ENCODE peak calls at places on chromosomes 16 and 17, in four cellular contexts. One of them, this sample, is unnamed.

GRCh38 chr17:751269-752001 is 629 bp downstream of the GEMIN4 start:
- DNase-seq in A549: peak; percentile 62
- DNase-seq in esophagus muscularis mucosa: no peak
- DNase-seq in uterus: no peak
- DNase-seq in this sample: no peak

GRCh38 chr16:75482434-75483205 is 12.6 kb downstream of the CHST6 start:
- DNase-seq in uterus: no peak
- DNase-seq in esophagus muscularis mucosa: no peak
- DNase-seq in A549: no peak
- DNase-seq in this sample: no peak

GRCh38 chr17:19287651-19288050 is 50.5 kb downstream of the EPN2 start:
- DNase-seq in esophagus muscularis mucosa: no peak
- DNase-seq in A549: no peak
- DNase-seq in uterus: no peak
- DNase-seq in this sample: no peak

GRCh38 chr17:59487161-59487873 is 78.1 kb upstream of the DHX40 start:
- DNase-seq in esophagus muscularis mucosa: no peak
- DNase-seq in A549: no peak
- DNase-seq in uterus: no peak
- DNase-seq in this sample: no peak

GRCh38 chr16:71360378-71360777 is 1.9 kb downstream of the CALB2 start:
- DNase-seq in uterus: no peak
- DNase-seq in A549: peak; percentile 80
- DNase-seq in esophagus muscularis mucosa: no peak
- DNase-seq in this sample: no peak

GRCh38 chr17:72978593-72979218 is 113.8 kb downstream of the SLC39A11 start:
- DNase-seq in esophagus muscularis mucosa: no peak
- DNase-seq in uterus: no peak
- DNase-seq in A549: no peak
- DNase-seq in this sample: no peak

GRCh38 chr17:36885161-36885735 is 52.0 kb upstream of the LHX1 start:
- DNase-seq in esophagus muscularis mucosa: no peak
- DNase-seq in A549: no peak
- DNase-seq in uterus: no peak
- DNase-seq in this sample: no peak

GRCh38 chr16:69349508-69349907 is 2.1 kb downstream of the TMED6 start:
- DNase-seq in uterus: no peak
- DNase-seq in esophagus muscularis mucosa: no peak
- DNase-seq in A549: no peak
- DNase-seq in this sample: no peak

GRCh38 chr17:16872836-16873653 is 98.9 kb downstream of the TNFRSF13B start:
- DNase-seq in esophagus muscularis mucosa: no peak
- DNase-seq in uterus: no peak
- DNase-seq in A549: peak; percentile 57
- DNase-seq in this sample: peak; percentile 91

GRCh38 chr17:78795241-78795640 is 13.2 kb upstream of the CYTH1 start:
- DNase-seq in A549: no peak
- DNase-seq in esophagus muscularis mucosa: no peak
- DNase-seq in uterus: no peak
- DNase-seq in this sample: no peak

GRCh38 chr17:81342700-81343070 is 47.6 kb upstream of the SLC38A10 start:
- DNase-seq in A549: no peak
- DNase-seq in uterus: no peak
- DNase-seq in esophagus muscularis mucosa: no peak
- DNase-seq in this sample: no peak

GRCh38 chr17:795721-796120 is 13.6 kb downstream of the MRM3 start:
- DNase-seq in esophagus muscularis mucosa: no peak
- DNase-seq in A549: no peak
- DNase-seq in uterus: no peak
- DNase-seq in this sample: no peak

GRCh38 chr17:61409301-61410099 is 9.9 kb downstream of the TBX2 start:
- DNase-seq in A549: peak; percentile 75
- DNase-seq in esophagus muscularis mucosa: no peak
- DNase-seq in uterus: peak; percentile 61
- DNase-seq in this sample: no peak

GRCh38 chr17:34171245-34171818 is 83.8 kb upstream of the CCL2 start:
- DNase-seq in A549: peak; percentile 68
- DNase-seq in esophagus muscularis mucosa: no peak
- DNase-seq in uterus: peak; percentile 28
- DNase-seq in this sample: no peak

GRCh38 chr16:64969221-64969620 is 152.6 kb downstream of the CDH11 start:
- DNase-seq in esophagus muscularis mucosa: no peak
- DNase-seq in uterus: no peak
- DNase-seq in A549: no peak
- DNase-seq in this sample: no peak

GRCh38 chr16:87746178-87746577 is 19.6 kb downstream of the KLHDC4 start:
- DNase-seq in A549: no peak
- DNase-seq in esophagus muscularis mucosa: no peak
- DNase-seq in uterus: no peak
- DNase-seq in this sample: no peak

GRCh38 chr17:28511858-28512461 is 5.8 kb downstream of the FOXN1 start:
- DNase-seq in uterus: no peak
- DNase-seq in A549: no peak
- DNase-seq in esophagus muscularis mucosa: no peak
- DNase-seq in this sample: no peak

GRCh38 chr17:69471406-69471805 is 56.9 kb downstream of the MAP2K6 start:
- DNase-seq in esophagus muscularis mucosa: no peak
- DNase-seq in A549: no peak
- DNase-seq in uterus: no peak
- DNase-seq in this sample: no peak

GRCh38 chr16:88649924-88650748 is 717 bp downstream of the CYBA start:
- DNase-seq in uterus: no peak
- DNase-seq in esophagus muscularis mucosa: no peak
- DNase-seq in A549: no peak
- DNase-seq in this sample: no peak

GRCh38 chr16:57807968-57808528 is 5.8 kb upstream of the KIFC3 start:
- DNase-seq in esophagus muscularis mucosa: peak; percentile 94
- DNase-seq in A549: peak; percentile 98
- DNase-seq in uterus: peak; percentile 88
- DNase-seq in this sample: no peak

GRCh38 chr17:12998461-12998860 is 19.4 kb downstream of the ELAC2 start:
- DNase-seq in uterus: no peak
- DNase-seq in A549: no peak
- DNase-seq in esophagus muscularis mucosa: no peak
- DNase-seq in this sample: no peak

GRCh38 chr17:44331249-44331760 is 6.7 kb upstream of the SLC25A39 start:
- DNase-seq in uterus: peak; percentile 72
- DNase-seq in A549: peak; percentile 84
- DNase-seq in esophagus muscularis mucosa: no peak
- DNase-seq in this sample: no peak

GRCh38 chr16:79062336-79062735 is 538.2 kb downstream of the MAF start:
- DNase-seq in A549: no peak
- DNase-seq in esophagus muscularis mucosa: no peak
- DNase-seq in uterus: no peak
- DNase-seq in this sample: no peak

GRCh38 chr17:36934759-36935630 is 2.3 kb upstream of the LHX1 start:
- DNase-seq in uterus: no peak
- DNase-seq in A549: peak; percentile 69
- DNase-seq in esophagus muscularis mucosa: no peak
- DNase-seq in this sample: no peak

GRCh38 chr17:71461504-71462197 is 659.2 kb upstream of the SOX9 start:
- DNase-seq in esophagus muscularis mucosa: no peak
- DNase-seq in A549: no peak
- DNase-seq in uterus: no peak
- DNase-seq in this sample: no peak

GRCh38 chr16:86251682-86252081 is 258.6 kb upstream of the FOXF1 start:
- DNase-seq in uterus: no peak
- DNase-seq in esophagus muscularis mucosa: no peak
- DNase-seq in A549: no peak
- DNase-seq in this sample: no peak

GRCh38 chr17:30969989-30970680 is 704 bp upstream of the RNF135 start:
- DNase-seq in uterus: no peak
- DNase-seq in esophagus muscularis mucosa: no peak
- DNase-seq in A549: no peak
- DNase-seq in this sample: no peak

GRCh38 chr17:67585077-67585602 is 132.6 kb upstream of the NOL11 start:
- DNase-seq in esophagus muscularis mucosa: no peak
- DNase-seq in A549: no peak
- DNase-seq in uterus: no peak
- DNase-seq in this sample: no peak

GRCh38 chr17:74125160-74125559 is 78.3 kb upstream of the RPL38 start:
- DNase-seq in uterus: no peak
- DNase-seq in A549: no peak
- DNase-seq in esophagus muscularis mucosa: no peak
- DNase-seq in this sample: no peak

GRCh38 chr16:29840240-29840639 is 20.0 kb downstream of the MVP start:
- DNase-seq in uterus: no peak
- DNase-seq in A549: no peak
- DNase-seq in esophagus muscularis mucosa: no peak
- DNase-seq in this sample: no peak

GRCh38 chr17:62062313-62062712 is 2.8 kb downstream of the MED13 start:
- DNase-seq in uterus: no peak
- DNase-seq in A549: no peak
- DNase-seq in esophagus muscularis mucosa: no peak
- DNase-seq in this sample: no peak

GRCh38 chr16:86074651-86075487 is 175.9 kb downstream of the IRF8 start:
- DNase-seq in esophagus muscularis mucosa: no peak
- DNase-seq in A549: no peak
- DNase-seq in uterus: no peak
- DNase-seq in this sample: no peak

GRCh38 chr16:49776085-49776501 is 79.8 kb downstream of the ZNF423 start:
- DNase-seq in A549: no peak
- DNase-seq in esophagus muscularis mucosa: no peak
- DNase-seq in uterus: no peak
- DNase-seq in this sample: no peak

GRCh38 chr17:57619061-57619937 is 125.8 kb downstream of the CCDC182 start:
- DNase-seq in A549: no peak
- DNase-seq in uterus: no peak
- DNase-seq in esophagus muscularis mucosa: no peak
- DNase-seq in this sample: no peak

GRCh38 chr17:64741038-64741641 is 79.0 kb upstream of the SMURF2 start:
- DNase-seq in A549: no peak
- DNase-seq in uterus: no peak
- DNase-seq in esophagus muscularis mucosa: no peak
- DNase-seq in this sample: no peak

GRCh38 chr16:15947983-15948509 is 1.4 kb upstream of the ABCC1 start:
- DNase-seq in A549: peak; percentile 63
- DNase-seq in esophagus muscularis mucosa: no peak
- DNase-seq in uterus: no peak
- DNase-seq in this sample: no peak

GRCh38 chr17:83103200-83103937 is 24.0 kb downstream of the METRNL start:
- DNase-seq in uterus: peak; percentile 85
- DNase-seq in A549: peak; percentile 68
- DNase-seq in esophagus muscularis mucosa: peak; percentile 94
- DNase-seq in this sample: no peak

GRCh38 chr17:83106036-83106577 is 26.7 kb downstream of the METRNL start:
- DNase-seq in uterus: no peak
- DNase-seq in A549: no peak
- DNase-seq in esophagus muscularis mucosa: no peak
- DNase-seq in this sample: no peak

GRCh38 chr17:83105512-83105911 is 26.1 kb downstream of the METRNL start:
- DNase-seq in esophagus muscularis mucosa: no peak
- DNase-seq in A549: no peak
- DNase-seq in uterus: no peak
- DNase-seq in this sample: no peak

GRCh38 chr17:83103938-83104311 is 24.5 kb downstream of the METRNL start:
- DNase-seq in A549: no peak
- DNase-seq in uterus: no peak
- DNase-seq in esophagus muscularis mucosa: no peak
- DNase-seq in this sample: no peak

DNA sequence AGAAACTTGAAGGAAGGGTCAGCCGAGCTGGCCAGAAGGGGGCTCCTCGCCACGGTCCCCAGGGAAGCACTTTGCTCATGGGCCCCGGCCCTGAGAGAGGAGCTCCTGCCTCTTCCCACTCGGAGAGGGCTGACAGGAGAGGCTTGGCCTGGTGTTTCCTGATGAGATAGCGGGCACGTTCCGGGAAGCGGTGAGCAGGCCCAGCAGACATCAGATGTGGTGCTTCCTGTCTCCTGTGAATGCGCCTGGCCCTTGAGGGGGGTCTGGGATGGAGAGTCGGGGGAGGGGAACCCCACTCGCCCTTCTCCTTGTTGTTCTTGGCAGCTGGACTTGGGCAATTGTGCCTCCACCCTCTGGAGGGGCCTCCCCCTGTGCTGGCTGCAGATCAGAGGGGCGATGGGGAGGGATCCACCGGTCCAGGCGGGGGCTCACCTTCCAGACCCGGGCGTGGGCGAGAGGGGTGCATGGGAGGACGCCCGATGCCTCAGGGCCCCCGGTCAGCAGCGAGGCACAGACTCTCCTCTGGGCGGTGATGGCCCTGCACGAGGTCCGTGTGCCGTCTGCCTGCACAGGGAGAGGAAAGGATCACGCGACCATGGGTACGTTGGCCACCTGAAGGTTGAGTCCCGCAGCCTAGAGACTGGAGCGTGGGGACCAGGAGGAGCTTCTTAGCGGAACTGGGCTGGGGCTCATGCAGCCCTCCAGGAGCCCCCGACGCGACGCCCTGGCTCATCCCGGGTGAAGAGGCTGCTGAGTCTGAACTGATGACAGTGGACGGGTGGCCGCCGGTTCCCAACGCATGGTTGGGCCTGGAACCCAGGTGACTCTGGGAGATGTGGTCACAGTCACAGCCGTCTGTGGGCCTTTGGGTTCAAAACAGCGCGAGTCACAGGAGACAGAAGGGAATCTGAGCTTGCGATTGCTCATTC is 25.4 kb downstream of the METRNL start:
- DNase-seq in A549: no peak
- DNase-seq in uterus: no peak
- DNase-seq in esophagus muscularis mucosa: no peak
- DNase-seq in this sample: no peak
- TF ChIP-seq CTCF in A549: no peak
- TF ChIP-seq CTCF in uterus: no peak
- TF ChIP-seq CTCF in esophagus muscularis mucosa: no peak
- TF ChIP-seq CTCF in this sample: no peak

GRCh38 chr17:75665981-75666380 is 973 bp downstream of the RECQL5 start:
- DNase-seq in esophagus muscularis mucosa: no peak
- DNase-seq in uterus: no peak
- DNase-seq in A549: no peak
- DNase-seq in this sample: no peak
- H3K4me3 ChIP-seq in esophagus muscularis mucosa: peak overlapping the region; percentile 83
- H3K4me3 ChIP-seq in uterus: no peak overlapping the region
- H3K4me3 ChIP-seq in A549: peak overlapping the region; percentile 72
- H3K4me3 ChIP-seq in this sample: peak overlapping the region; percentile 90

GRCh38 chr17:39979865-39980401 is 674 bp upstream of the PSMD3 start:
- DNase-seq in A549: peak; percentile 48
- DNase-seq in uterus: peak; percentile 35
- DNase-seq in esophagus muscularis mucosa: no peak
- DNase-seq in this sample: no peak
- TF ChIP-seq CTCF in A549: no peak
- TF ChIP-seq CTCF in uterus: no peak
- TF ChIP-seq CTCF in esophagus muscularis mucosa: no peak
- TF ChIP-seq CTCF in this sample: no peak

GRCh38 chr16:27551046-27551445 is 1.1 kb downstream of the KATNIP start:
- DNase-seq in A549: no peak
- DNase-seq in uterus: no peak
- DNase-seq in esophagus muscularis mucosa: no peak
- DNase-seq in this sample: no peak
- H3K4me3 ChIP-seq in A549: peak overlapping the region; percentile 81
- H3K4me3 ChIP-seq in uterus: peak overlapping the region; percentile 74
- H3K4me3 ChIP-seq in esophagus muscularis mucosa: no peak overlapping the region
- H3K4me3 ChIP-seq in this sample: no peak overlapping the region

GRCh38 chr17:76940738-76941350 is 72.6 kb downstream of the MGAT5B start:
- DNase-seq in esophagus muscularis mucosa: no peak
- DNase-seq in A549: peak; percentile 27
- DNase-seq in uterus: no peak
- DNase-seq in this sample: no peak
- TF ChIP-seq CTCF in esophagus muscularis mucosa: no peak
- TF ChIP-seq CTCF in A549: no peak
- TF ChIP-seq CTCF in uterus: no peak
- TF ChIP-seq CTCF in this sample: no peak